ENCODE peak calls at places on chromosomes 16 and 17, in four cellular contexts. V is H9, F is mesendoderm, M is fibroblast of lung. A is an unnamed sample.

GRCh38 chr16:80938928-80939260 is 67.8 kb downstream of the CMC2 start:
- DNase-seq in V (no peak), F (no peak), M (no peak), A (no peak)

GRCh38 chr17:36818134-36818825 is 119.0 kb upstream of the LHX1 start:
- DNase-seq in V (no peak), F (no peak), M (no peak), A (no peak)

GRCh38 chr16:56989988-56990387 is 631 bp downstream of the NLRC5 start:
- DNase-seq in V (no peak), F (no peak), M (no peak), A (no peak)

GRCh38 chr17:78241277-78242023 is 10.0 kb downstream of the TMEM235 start:
- DNase-seq in V (peak; percentile 83), F (peak; percentile 90), M (peak; percentile 59), A (no peak)

GRCh38 chr16:69812213-69813014 is 50.3 kb downstream of the WWP2 start:
- DNase-seq in V (no peak), F (no peak), M (no peak), A (no peak)

GRCh38 chr17:40553694-40554534 is 11.4 kb downstream of the CCR7 start:
- DNase-seq in V (peak; percentile 28), F (no peak), M (peak; percentile 61), A (peak; percentile 63)

GRCh38 chr16:50636865-50637374 is 44.2 kb downstream of the SNX20 start:
- DNase-seq in V (no peak), F (no peak), M (no peak), A (no peak)

GRCh38 chr17:56995776-56996175 is 17.8 kb downstream of the SCPEP1 start:
- DNase-seq in V (no peak), F (no peak), M (peak; percentile 49), A (no peak)

GRCh38 chr17:40538019-40538935 is 27.0 kb downstream of the CCR7 start:
- DNase-seq in V (no peak), F (no peak), M (peak; percentile 65), A (no peak)

GRCh38 chr17:74730491-74731346 is 6.3 kb upstream of the RAB37 start:
- DNase-seq in V (no peak), F (no peak), M (peak; percentile 21), A (no peak)

GRCh38 chr16:81946206-81946605 is 65.1 kb downstream of the SDR42E1 start:
- DNase-seq in V (no peak), F (peak; percentile 35), M (peak; percentile 68), A (no peak)

GRCh38 chr16:81945665-81946064 is 65.6 kb downstream of the SDR42E1 start:
- DNase-seq in V (no peak), F (no peak), M (peak; percentile 86), A (no peak)

GRCh38 chr16:81956213-81956948 is 54.9 kb downstream of the SDR42E1 start:
- DNase-seq in V (no peak), F (no peak), M (no peak), A (no peak)

DNA sequence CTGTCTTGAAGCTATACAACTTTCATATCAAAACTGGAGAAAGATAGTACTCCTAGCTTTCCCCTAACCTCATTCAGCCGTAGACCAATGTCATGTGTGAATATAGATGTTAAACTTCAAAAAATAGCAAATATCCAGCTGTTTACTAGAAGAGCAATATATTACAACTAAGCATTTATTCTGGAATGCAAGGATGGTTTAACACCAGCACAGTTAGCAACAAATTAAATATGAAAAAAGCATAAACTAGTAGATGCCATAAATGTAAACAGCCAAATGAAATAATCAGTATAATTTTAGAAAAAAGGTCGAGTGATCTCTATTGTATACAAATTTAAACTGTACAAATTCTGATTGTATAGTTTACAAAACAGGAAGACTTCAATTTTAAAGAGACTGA is 59.7 kb downstream of the SDR42E1 start:
- DNase-seq in V (no peak), F (no peak), M (no peak), A (no peak)
- H3K27ac ChIP-seq in V (no peak overlapping the region), F (no peak overlapping the region), M (no peak overlapping the region), A (no peak overlapping the region)

GRCh38 chr17:6018788-6019187 is 51.4 kb upstream of the WSCD1 start:
- DNase-seq in V (no peak), F (peak; percentile 57), M (no peak), A (no peak)
- H3K27ac ChIP-seq in V (no peak overlapping the region), F (no peak overlapping the region), M (no peak overlapping the region), A (no peak overlapping the region)

DNA sequence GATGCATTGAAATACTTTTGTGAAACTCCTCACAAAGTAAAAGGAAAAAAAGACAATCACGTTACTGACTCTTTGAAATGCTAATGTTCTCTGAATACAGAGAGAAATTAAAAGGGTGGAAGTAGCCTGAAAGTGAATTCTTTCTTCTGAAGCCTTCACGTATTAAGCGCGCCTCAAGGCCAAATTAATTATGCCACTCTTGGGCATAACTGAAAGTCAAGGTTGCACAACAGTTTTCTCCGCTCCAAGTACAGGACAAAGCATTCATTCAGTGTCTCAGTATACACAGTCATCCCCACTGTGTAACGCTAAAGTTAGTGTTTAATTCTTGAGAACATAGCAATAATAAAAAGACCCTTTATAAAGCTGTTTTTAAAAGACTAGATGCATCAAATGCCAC is 21.5 kb downstream of the PARN start:
- DNase-seq in V (no peak), F (no peak), M (no peak), A (no peak)
- H3K27ac ChIP-seq in V (no peak overlapping the region), F (no peak overlapping the region), M (no peak overlapping the region), A (no peak overlapping the region)

GRCh38 chr17:55722742-55723487 is at the start of gene TMEM100:
- DNase-seq in V (no peak), F (peak; percentile 77), M (peak; percentile 90), A (no peak)

GRCh38 chr17:55717898-55718735 is 4.5 kb downstream of the TMEM100 start:
- DNase-seq in V (peak; percentile 82), F (peak; percentile 84), M (peak; percentile 58), A (peak; percentile 85)

GRCh38 chr17:55722016-55722706 is 503 bp downstream of the TMEM100 start:
- DNase-seq in V (no peak), F (no peak), M (peak; percentile 46), A (no peak)

GRCh38 chr17:55723488-55723848 is 804 bp upstream of the TMEM100 start:
- DNase-seq in V (no peak), F (no peak), M (no peak), A (no peak)

GRCh38 chr17:55720917-55721836 is 1.5 kb downstream of the TMEM100 start:
- DNase-seq in V (no peak), F (no peak), M (no peak), A (no peak)
- H3K27ac ChIP-seq in V (no peak overlapping the region), F (no peak overlapping the region), M (no peak overlapping the region), A (no peak overlapping the region)

DNA sequence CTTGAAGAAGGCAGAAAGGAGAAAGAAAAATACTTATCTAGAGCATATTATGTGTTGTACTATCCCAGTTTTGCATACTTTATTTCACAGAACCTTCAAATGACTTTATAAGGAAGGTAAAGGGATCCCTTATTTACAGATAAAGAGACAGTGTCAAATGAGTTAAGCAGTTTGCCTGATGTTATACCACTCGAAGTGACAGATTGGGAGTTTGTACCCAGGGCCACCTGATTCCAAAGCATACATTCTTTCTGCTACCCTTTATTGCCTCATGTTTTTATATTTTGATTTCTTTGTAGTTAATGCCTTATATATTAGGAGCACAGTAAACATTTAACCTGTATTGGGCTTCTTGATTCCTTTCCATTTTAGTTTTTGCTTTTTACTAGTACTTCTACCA is 4.9 kb downstream of the EVI2B start:
- DNase-seq in V (no peak), F (no peak), M (no peak), A (no peak)
- H3K27ac ChIP-seq in V (no peak overlapping the region), F (no peak overlapping the region), M (no peak overlapping the region), A (no peak overlapping the region)

DNA sequence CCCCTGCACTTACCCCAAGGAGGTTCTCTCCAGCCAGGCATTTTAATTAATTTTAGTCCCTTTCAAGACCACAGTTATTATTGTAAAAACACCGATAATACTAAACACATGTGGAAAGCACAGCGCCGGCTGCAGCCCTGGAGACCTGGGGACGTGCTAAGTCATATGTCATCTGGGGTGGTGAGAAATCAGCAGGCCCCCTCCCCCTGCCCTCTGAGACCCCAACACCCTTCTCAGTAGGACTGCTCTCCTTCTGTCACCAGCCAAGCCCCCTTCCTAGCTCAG is 242.5 kb downstream of the SOX9 start:
- DNase-seq in V (no peak), F (no peak), M (no peak), A (no peak)
- H3K27ac ChIP-seq in V (no peak overlapping the region), F (no peak overlapping the region), M (peak overlapping the region; percentile 51), A (no peak overlapping the region)

GRCh38 chr17:17062866-17063265 is 20.6 kb downstream of the MPRIP start:
- DNase-seq in V (peak; percentile 38), F (no peak), M (no peak), A (no peak)
- H3K27ac ChIP-seq in V (no peak overlapping the region), F (no peak overlapping the region), M (no peak overlapping the region), A (no peak overlapping the region)

GRCh38 chr16:59690216-59690615 is 956.1 kb upstream of the GOT2 start:
- DNase-seq in V (no peak), F (no peak), M (no peak), A (no peak)
- H3K27ac ChIP-seq in V (no peak overlapping the region), F (no peak overlapping the region), M (no peak overlapping the region), A (no peak overlapping the region)

DNA sequence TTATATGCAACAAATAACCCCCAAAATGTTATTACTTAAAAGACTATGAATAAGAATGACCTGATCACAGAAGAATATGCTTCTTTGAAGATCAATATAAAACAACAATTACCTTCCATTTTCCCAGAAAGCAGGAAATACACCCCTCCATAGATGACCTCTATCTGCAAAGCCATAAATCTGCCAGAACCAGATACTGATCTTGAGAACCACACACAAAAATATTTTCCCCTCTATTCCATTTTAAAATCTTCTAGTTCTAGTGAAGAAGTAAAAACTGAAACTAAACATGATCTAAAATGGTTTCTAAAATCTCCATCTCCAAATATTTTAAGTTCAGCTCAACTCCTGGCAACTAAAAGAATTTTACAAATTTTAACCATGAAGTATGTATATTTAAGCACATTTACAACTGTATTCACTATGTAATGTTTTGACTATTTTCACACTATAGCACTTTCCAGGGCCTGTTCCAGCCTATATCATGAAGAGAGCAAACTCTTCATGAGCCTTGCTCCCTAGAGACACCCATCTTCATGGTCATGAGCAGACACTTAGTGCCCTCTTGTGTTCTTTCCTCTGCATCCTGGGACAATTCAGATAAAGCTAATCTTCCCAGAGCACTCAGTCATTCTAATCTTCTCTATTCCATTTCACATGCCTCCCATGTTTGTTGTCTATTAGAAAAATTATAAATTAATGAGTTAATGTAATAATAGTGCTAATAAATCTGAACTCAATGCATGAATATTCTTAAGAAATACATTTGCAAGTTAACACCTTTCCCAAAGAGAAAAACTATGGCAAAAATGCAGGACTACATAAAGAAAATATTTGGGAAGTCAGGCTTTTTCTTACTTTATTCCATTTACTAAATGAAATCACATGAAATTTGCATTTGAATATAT is 87.0 kb downstream of the HELZ start:
- DNase-seq in V (no peak), F (peak; percentile 63), M (peak; percentile 22), A (no peak)
- H3K27ac ChIP-seq in V (no peak overlapping the region), F (no peak overlapping the region), M (no peak overlapping the region), A (no peak overlapping the region)